ENCODE peak calls at places on chromosomes 3 and 15, in nine cellular contexts. A, Z, M, X, G, P, W, E and Y are unnamed samples.

GRCh38 chr15:34116620-34117019 is 14.7 kb downstream of the PGBD4 start:
- DNase-seq in A (no peak), X (no peak), P (no peak), G (no peak), W (no peak), M (no peak), E (no peak), Z (no peak), Y (no peak)

GRCh38 chr15:95016511-95017219 is 785.3 kb downstream of the MCTP2 start:
- DNase-seq in P (no peak), X (no peak), E (no peak), G (peak; percentile 80), M (no peak), A (no peak), Z (no peak), W (no peak), Y (no peak)

GRCh38 chr3:189975376-189975990 is 145.2 kb downstream of the P3H2 start:
- DNase-seq in E (no peak), X (no peak), Z (no peak), A (no peak), M (no peak), G (peak; percentile 20), W (no peak), P (no peak), Y (no peak)

GRCh38 chr15:73873889-73874511 is 636 bp downstream of the TBC1D21 start:
- DNase-seq in Z (peak; percentile 25), X (peak; percentile 72), G (peak; percentile 78), E (no peak), P (peak; percentile 68), A (peak; percentile 40), M (peak; percentile 75), W (no peak), Y (no peak)

GRCh38 chr3:100103558-100104441 is 10.5 kb downstream of the FILIP1L start:
- DNase-seq in P (no peak), W (no peak), G (peak; percentile 90), E (peak; percentile 8), A (peak; percentile 83), Z (no peak), M (peak; percentile 71), X (no peak), Y (no peak)

GRCh38 chr3:193842029-193842782 is 249.2 kb downstream of the OPA1 start:
- DNase-seq in G (no peak), M (no peak), Z (peak; percentile 53), W (no peak), X (no peak), P (no peak), A (no peak), E (peak; percentile 23), Y (no peak)

GRCh38 chr3:146093928-146094327 is 67.1 kb downstream of the PLOD2 start:
- DNase-seq in G (no peak), M (no peak), P (no peak), X (no peak), E (no peak), A (no peak), Z (no peak), W (no peak), Y (no peak)

GRCh38 chr15:65044724-65045481 is at the start of gene SLC51B:
- DNase-seq in X (no peak), P (no peak), E (peak; percentile 78), G (peak; percentile 81), W (no peak), Z (no peak), A (no peak), M (no peak), Y (no peak)

GRCh38 chr15:74786659-74787165 is 4.8 kb downstream of the CSK start:
- DNase-seq in X (no peak), P (no peak), A (peak; percentile 33), G (no peak), M (no peak), W (no peak), Z (no peak), E (no peak), Y (no peak)